ENCODE peak calls at places on chromosome 19, in ten cellular contexts. B, I, J, A, W, F, D, P, Q and M are unnamed samples.

GRCh38 chr19:14972676-14973075 is 7.0 kb downstream of the SLC1A6 start:
- DNase-seq in B (no peak), I (no peak), J (no peak), A (no peak), W (no peak), F (no peak), D (no peak), P (no peak), Q (no peak), M (no peak)

GRCh38 chr19:49879243-49879960 is 1.9 kb downstream of the TBC1D17 start:
- DNase-seq in B (no peak), I (no peak), J (no peak), A (no peak), W (no peak), F (no peak), D (no peak), P (no peak), Q (no peak), M (no peak)

GRCh38 chr19:20840371-20840770 is 64.3 kb downstream of the ZNF66 start:
- DNase-seq in B (no peak), I (no peak), J (no peak), A (no peak), W (no peak), F (no peak), D (no peak), P (no peak), Q (no peak), M (no peak)

GRCh38 chr19:6568816-6569215 is 22.1 kb downstream of the CD70 start:
- DNase-seq in B (no peak), I (no peak), J (no peak), A (no peak), W (no peak), F (no peak), D (no peak), P (no peak), Q (no peak), M (no peak)

GRCh38 chr19:34350161-34350561 is 14.8 kb upstream of the GPI start:
- DNase-seq in B (peak), I (peak), J (no peak), A (no peak), W (no peak), F (no peak), D (no peak), P (peak), Q (no peak), M (no peak)

GRCh38 chr19:55369651-55370304 is 485 bp downstream of the IL11 start:
- DNase-seq in B (no peak), I (no peak), J (peak), A (no peak), W (no peak), F (no peak), D (no peak), P (no peak), Q (peak), M (no peak)

GRCh38 chr19:782195-783043 is 14.8 kb upstream of the PTBP1 start:
- DNase-seq in B (no peak), I (no peak), J (no peak), A (no peak), W (no peak), F (peak), D (no peak), P (no peak), Q (peak), M (no peak)

GRCh38 chr19:18173054-18173571 is 500 bp upstream of the IFI30 start:
- DNase-seq in B (no peak), I (no peak), J (peak), A (no peak), W (no peak), F (no peak), D (peak), P (no peak), Q (no peak), M (no peak)

GRCh38 chr19:54299126-54299498 is 13.9 kb downstream of the LILRA5 start:
- DNase-seq in B (no peak), I (no peak), J (no peak), A (no peak), W (peak), F (no peak), D (no peak), P (no peak), Q (no peak), M (no peak)

GRCh38 chr19:10173527-10173926 is 21.2 kb downstream of the DNMT1 start:
- DNase-seq in B (no peak), I (no peak), J (no peak), A (no peak), W (no peak), F (no peak), D (no peak), P (no peak), Q (peak), M (no peak)

GRCh38 chr19:40588110-40588854 is 11.6 kb downstream of the SHKBP1 start:
- DNase-seq in B (no peak), I (no peak), J (no peak), A (no peak), W (no peak), F (no peak), D (no peak), P (no peak), Q (peak), M (no peak)

GRCh38 chr19:55592391-55593090 is 6.8 kb downstream of the FIZ1 start:
- DNase-seq in B (no peak), I (no peak), J (no peak), A (no peak), W (no peak), F (no peak), D (no peak), P (no peak), Q (no peak), M (no peak)

GRCh38 chr19:33813391-33814101 is 16.9 kb downstream of the KCTD15 start:
- DNase-seq in B (no peak), I (no peak), J (no peak), A (no peak), W (no peak), F (no peak), D (no peak), P (no peak), Q (no peak), M (no peak)

GRCh38 chr19:52961981-52962380 is 700 bp downstream of the ZNF816 start:
- DNase-seq in B (no peak), I (no peak), J (no peak), A (no peak), W (no peak), F (no peak), D (no peak), P (no peak), Q (no peak), M (no peak)

GRCh38 chr19:45470147-45471081 is 2.6 kb downstream of the FOSB start:
- DNase-seq in B (no peak), I (peak), J (peak), A (peak), W (no peak), F (no peak), D (no peak), P (peak), Q (no peak), M (no peak)

GRCh38 chr19:5292453-5292842 is 48.2 kb downstream of the PTPRS start:
- DNase-seq in B (no peak), I (no peak), J (peak), A (no peak), W (peak), F (no peak), D (no peak), P (peak), Q (no peak), M (no peak)

GRCh38 chr19:11479470-11480080 is 1.3 kb downstream of the ELAVL3 start:
- DNase-seq in B (no peak), I (no peak), J (peak), A (no peak), W (peak), F (peak), D (peak), P (no peak), Q (no peak), M (peak)

GRCh38 chr19:18294467-18294864 is 13.0 kb upstream of the JUND start:
- DNase-seq in B (peak), I (peak), J (peak), A (no peak), W (peak), F (no peak), D (no peak), P (peak), Q (no peak), M (no peak)

GRCh38 chr19:50214699-50215543 is 11.5 kb downstream of the MYH14 start:
- DNase-seq in B (no peak), I (no peak), J (no peak), A (no peak), W (no peak), F (peak), D (no peak), P (no peak), Q (no peak), M (no peak)

GRCh38 chr19:9941646-9942045 is 5.3 kb upstream of the OLFM2 start:
- DNase-seq in B (no peak), I (no peak), J (no peak), A (no peak), W (no peak), F (no peak), D (no peak), P (no peak), Q (no peak), M (no peak)

GRCh38 chr19:6161271-6161850 is 25.9 kb downstream of the ACSBG2 start:
- DNase-seq in B (peak), I (no peak), J (peak), A (no peak), W (no peak), F (no peak), D (no peak), P (peak), Q (no peak), M (peak)